ENCODE peak calls at places on chromosomes 13 and 19, in nine cellular contexts. N is spleen; P is ELR; X is NCI-H1092 treated with DMSO at 0.1 percent for 48 hours; L is RKO; C is naive thymus-derived CD8-positive, alpha-beta T cell; Q is stimulated activated CD4-positive, alpha-beta T cell treated with anti-CD3 and anti-CD28 coated beads, Interleukin-12 subunit alpha, Interleukin-12 subunit beta, amount 100 ng/mL, for 48 hours; Y is CD8-positive, alpha-beta T cell; W is lower lobe of right lung. H is an unnamed sample.

GRCh38 chr13:45737571-45738002 is 35.5 kb downstream of the CBY2 start:
- DNase-seq in N (no peak), P (peak; percentile 9), X (no peak), L (no peak), C (no peak), Q (peak; percentile 5), Y (no peak), W (no peak), H (no peak)

GRCh38 chr19:56146904-56147303 is 5.8 kb downstream of the ZNF444 start:
- DNase-seq in N (no peak), P (no peak), X (no peak), L (no peak), C (no peak), Q (no peak), Y (no peak), W (no peak), H (no peak)

GRCh38 chr13:61592489-61592888 is 176.8 kb upstream of the PCDH20 start:
- DNase-seq in N (no peak), P (no peak), X (no peak), L (no peak), C (no peak), Q (no peak), Y (no peak), W (no peak), H (no peak)

GRCh38 chr13:111187879-111188643 is 73.0 kb downstream of the ARHGEF7 start:
- DNase-seq in N (no peak), P (peak; percentile 59), X (no peak), L (no peak), C (no peak), Q (no peak), Y (no peak), W (no peak), H (peak; percentile 75)

GRCh38 chr19:54245936-54246335 is 3.3 kb upstream of the LILRA6 start:
- DNase-seq in N (no peak), P (no peak), X (no peak), L (no peak), C (no peak), Q (no peak), Y (no peak), W (no peak), H (no peak)

GRCh38 chr19:2083174-2083854 is 12.8 kb downstream of the MOB3A start:
- DNase-seq in N (peak; percentile 90), P (no peak), X (no peak), L (no peak), C (peak; percentile 71), Q (no peak), Y (peak; percentile 71), W (no peak), H (no peak)

GRCh38 chr13:21638319-21639282 is 32.3 kb upstream of the FGF9 start:
- DNase-seq in N (no peak), P (peak; percentile 41), X (peak; percentile 57), L (peak; percentile 32), C (peak; percentile 53), Q (peak; percentile 41), Y (no peak), W (no peak), H (peak; percentile 56)

GRCh38 chr19:18379803-18380747 is 5.9 kb upstream of the GDF15 start:
- DNase-seq in N (peak; percentile 82), P (peak; percentile 68), X (no peak), L (peak; percentile 71), C (no peak), Q (no peak), Y (no peak), W (peak; percentile 83), H (peak; percentile 12)

GRCh38 chr19:23481043-23481442 is 85.8 kb upstream of the ZNF91 start:
- DNase-seq in N (no peak), P (no peak), X (peak; percentile 1), L (no peak), C (no peak), Q (no peak), Y (no peak), W (no peak), H (peak; percentile 3)

GRCh38 chr13:35855531-35856019 is 275.6 kb downstream of the DCLK1 start:
- DNase-seq in N (no peak), P (peak; percentile 75), X (no peak), L (no peak), C (no peak), Q (no peak), Y (no peak), W (no peak), H (no peak)

GRCh38 chr13:26186995-26187394 is 35.1 kb downstream of the RNF6 start:
- DNase-seq in N (peak; percentile 80), P (peak; percentile 13), X (no peak), L (peak; percentile 36), C (no peak), Q (no peak), Y (no peak), W (no peak), H (no peak)

GRCh38 chr19:35348909-35349611 is 1.4 kb downstream of the FFAR1 start:
- DNase-seq in N (peak; percentile 75), P (no peak), X (no peak), L (no peak), C (no peak), Q (no peak), Y (no peak), W (peak; percentile 14), H (peak; percentile 15)

GRCh38 chr13:113149711-113150544 is 8.5 kb upstream of the PROZ start:
- DNase-seq in N (no peak), P (no peak), X (no peak), L (no peak), C (no peak), Q (no peak), Y (no peak), W (no peak), H (no peak)

GRCh38 chr19:13986348-13986904 is 19.7 kb downstream of the RFX1 start:
- DNase-seq in N (peak; percentile 99), P (peak; percentile 93), X (peak; percentile 42), L (no peak), C (peak; percentile 96), Q (peak; percentile 97), Y (peak; percentile 99), W (peak; percentile 93), H (peak; percentile 88)

GRCh38 chr19:21568816-21569496 is 63.6 kb downstream of the ZNF429 start:
- DNase-seq in N (no peak), P (peak; percentile 3), X (peak; percentile 83), L (no peak), C (peak; percentile 87), Q (peak; percentile 63), Y (peak; percentile 84), W (peak; percentile 82), H (peak; percentile 97)

GRCh38 chr19:47663911-47664771 is 49.1 kb upstream of the EHD2 start:
- DNase-seq in N (no peak), P (peak; percentile 96), X (no peak), L (no peak), C (no peak), Q (no peak), Y (no peak), W (peak; percentile 73), H (no peak)

GRCh38 chr19:7382694-7383093 is 34.0 kb downstream of the ARHGEF18 start:
- DNase-seq in N (peak; percentile 68), P (no peak), X (no peak), L (no peak), C (no peak), Q (no peak), Y (no peak), W (no peak), H (no peak)